ENCODE peak calls at places on chromosomes 3 and 15, in four cellular contexts. X is K562, H is HepG2, M is GM12878. Q is an unnamed sample.

GRCh38 chr15:69542028-69542427 is 89.4 kb downstream of the RPLP1 start:
- DNase-seq in M (no peak), H (no peak), X (no peak), Q (no peak)

GRCh38 chr3:9695322-9695721 is 8.3 kb upstream of the CPNE9 start:
- DNase-seq in H (no peak), M (no peak), X (no peak), Q (no peak)

GRCh38 chr3:101824691-101825090 is 24.6 kb upstream of the NFKBIZ start:
- DNase-seq in M (no peak), X (no peak), H (no peak), Q (no peak)

GRCh38 chr15:71151061-71151460 is 35.8 kb downstream of the THSD4 start:
- DNase-seq in H (no peak), M (no peak), X (no peak), Q (no peak)

GRCh38 chr15:39084683-39085530 is 496.0 kb upstream of the THBS1 start:
- DNase-seq in H (peak; percentile 21), M (no peak), X (no peak), Q (no peak)

GRCh38 chr3:101229681-101230080 is 90.7 kb downstream of the IMPG2 start:
- DNase-seq in X (no peak), M (no peak), H (peak; percentile 8), Q (no peak)

GRCh38 chr3:151584603-151585002 is 123.7 kb upstream of the IGSF10 start:
- DNase-seq in X (no peak), M (peak; percentile 5), H (no peak), Q (no peak)

GRCh38 chr15:59232476-59232875 is 25.8 kb downstream of the LDHAL6B start:
- DNase-seq in M (no peak), H (no peak), X (no peak), Q (no peak)

GRCh38 chr3:169630852-169631251 is 32.7 kb downstream of the MECOM start:
- DNase-seq in M (no peak), X (no peak), H (no peak), Q (no peak)
- TF ChIP-seq CBFB in M (no peak), X (no peak), H (no peak), Q (no peak)

DNA sequence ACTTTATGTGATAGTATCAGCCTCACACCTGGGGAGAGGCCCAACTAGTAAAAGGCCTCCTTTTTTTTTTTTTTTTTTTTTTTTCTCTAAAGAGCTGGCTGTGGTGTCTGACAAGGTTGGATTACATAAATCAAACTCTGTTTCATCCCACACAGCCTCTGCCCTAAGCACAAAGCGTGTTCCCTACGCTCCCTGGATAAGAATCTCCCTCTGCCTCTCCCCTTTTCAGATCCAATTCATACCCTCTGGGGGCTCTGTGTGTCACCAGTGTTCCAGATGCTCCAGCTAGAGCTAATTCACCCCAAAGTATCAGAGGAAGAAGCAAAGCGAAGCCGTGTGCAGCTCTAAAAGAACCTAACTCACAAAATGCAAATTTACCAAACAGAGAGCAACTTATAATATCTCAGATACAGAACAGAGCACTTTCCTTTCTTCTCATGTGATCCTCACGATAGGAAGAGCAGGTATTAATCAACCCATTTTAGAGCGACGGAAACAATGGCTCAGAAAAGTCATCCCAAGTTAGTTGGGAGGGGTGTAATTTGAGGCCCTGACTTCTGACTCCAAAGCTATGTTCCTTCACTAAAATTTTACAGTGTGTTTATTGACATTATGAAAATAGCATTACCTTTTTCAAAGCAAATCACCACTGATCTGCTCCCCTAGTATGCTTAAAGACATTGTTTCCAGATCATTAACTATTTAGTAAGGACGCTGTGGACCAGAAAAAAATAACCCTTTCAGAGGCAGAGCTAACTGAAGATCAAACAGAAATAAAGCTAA is 12.4 kb downstream of the BMF start:
- DNase-seq in X (no peak), M (peak; percentile 68), H (no peak), Q (no peak)
- TF ChIP-seq CBFB in X (no peak), M (peak; percentile 16), H (no peak), Q (no peak)

DNA sequence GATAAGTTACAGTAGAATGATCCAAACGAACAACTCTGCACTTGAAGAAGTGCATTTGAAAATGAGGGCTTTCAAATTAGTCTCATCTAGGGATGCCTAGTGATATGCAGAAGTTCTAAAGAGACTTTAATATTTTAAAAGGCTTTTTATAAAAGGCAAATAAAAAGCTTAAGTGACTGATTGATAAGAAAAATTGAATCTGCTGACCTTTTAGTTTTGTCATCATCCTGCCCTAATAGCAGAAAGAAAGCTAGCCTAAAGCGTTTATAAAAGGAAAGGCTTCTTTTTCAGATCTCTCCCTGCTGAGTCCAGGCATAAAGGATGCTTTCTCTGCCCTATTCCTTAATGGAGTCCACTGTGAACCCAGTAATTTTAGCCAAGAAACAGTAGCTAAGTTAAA is 72.7 kb upstream of the ALDH1L1 start:
- DNase-seq in X (no peak), H (no peak), M (no peak), Q (no peak)
- TF ChIP-seq CBFB in X (no peak), H (no peak), M (no peak), Q (no peak)

DNA sequence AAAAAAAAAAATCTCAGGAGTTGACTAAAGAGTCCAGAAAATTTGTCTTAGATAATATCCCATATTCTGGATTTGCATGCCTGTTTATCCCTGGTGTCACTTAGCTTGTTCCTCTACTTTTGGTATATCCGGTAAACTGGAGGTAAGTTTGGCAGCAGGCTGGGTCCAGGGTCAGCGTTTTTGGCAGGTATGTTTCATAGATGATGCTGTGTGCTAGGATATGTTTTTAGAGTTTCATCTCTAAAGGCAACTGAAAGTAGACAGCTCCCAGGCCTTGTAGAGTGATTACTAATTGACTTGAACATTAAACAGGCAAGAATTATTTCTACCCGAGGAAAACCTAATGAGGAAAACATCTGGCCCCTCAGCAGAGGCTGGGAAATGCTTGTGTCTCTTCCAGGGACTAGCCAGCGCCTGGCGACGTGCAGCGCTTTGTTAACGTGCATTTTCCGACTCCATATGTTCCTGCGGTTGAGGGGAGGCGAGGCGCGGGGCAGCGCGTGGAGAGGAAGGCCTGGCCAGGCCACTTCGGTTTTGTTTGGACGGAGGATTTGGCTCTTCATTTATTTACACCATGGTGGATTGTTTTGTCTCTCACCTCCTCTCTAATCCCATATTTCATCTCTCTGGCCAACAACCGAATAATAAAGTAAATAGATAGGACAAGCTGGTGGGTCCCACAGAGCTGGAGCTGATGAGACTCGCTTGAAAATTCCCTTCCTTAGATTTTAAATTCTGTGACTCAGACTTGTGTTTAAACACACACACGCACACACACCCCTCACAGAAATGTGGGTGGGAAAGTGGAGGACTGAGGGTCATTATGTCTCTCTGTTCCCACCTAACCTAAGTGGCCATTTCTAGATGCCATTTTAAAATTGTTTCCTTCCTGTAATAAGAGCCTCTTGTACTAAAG is 65.3 kb downstream of the ASB7 start:
- DNase-seq in X (no peak), M (no peak), H (no peak), Q (no peak)
- TF ChIP-seq CBFB in X (no peak), M (no peak), H (no peak), Q (no peak)

DNA sequence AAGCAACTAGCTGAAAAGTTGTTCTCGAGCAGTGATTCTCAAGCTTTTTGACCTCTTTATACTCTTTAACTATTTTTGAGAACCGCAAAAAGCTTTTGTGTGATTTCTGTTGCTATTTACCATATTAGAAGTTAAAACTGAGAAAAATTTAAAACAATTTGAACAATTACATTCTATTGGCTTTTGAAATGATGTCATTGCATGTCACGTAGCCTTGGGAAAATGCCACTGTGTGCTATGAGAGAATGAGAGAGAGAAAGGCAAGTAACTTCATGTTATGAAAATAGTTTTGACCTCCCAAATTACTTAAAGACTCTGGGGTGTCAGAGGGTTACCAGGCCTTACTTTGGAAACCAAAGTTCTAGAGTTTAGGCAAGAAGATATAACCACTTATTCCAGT is 8.0 kb downstream of the USP13 start:
- DNase-seq in H (no peak), X (no peak), M (no peak), Q (no peak)
- TF ChIP-seq CBFB in H (no peak), X (no peak), M (no peak), Q (no peak)

DNA sequence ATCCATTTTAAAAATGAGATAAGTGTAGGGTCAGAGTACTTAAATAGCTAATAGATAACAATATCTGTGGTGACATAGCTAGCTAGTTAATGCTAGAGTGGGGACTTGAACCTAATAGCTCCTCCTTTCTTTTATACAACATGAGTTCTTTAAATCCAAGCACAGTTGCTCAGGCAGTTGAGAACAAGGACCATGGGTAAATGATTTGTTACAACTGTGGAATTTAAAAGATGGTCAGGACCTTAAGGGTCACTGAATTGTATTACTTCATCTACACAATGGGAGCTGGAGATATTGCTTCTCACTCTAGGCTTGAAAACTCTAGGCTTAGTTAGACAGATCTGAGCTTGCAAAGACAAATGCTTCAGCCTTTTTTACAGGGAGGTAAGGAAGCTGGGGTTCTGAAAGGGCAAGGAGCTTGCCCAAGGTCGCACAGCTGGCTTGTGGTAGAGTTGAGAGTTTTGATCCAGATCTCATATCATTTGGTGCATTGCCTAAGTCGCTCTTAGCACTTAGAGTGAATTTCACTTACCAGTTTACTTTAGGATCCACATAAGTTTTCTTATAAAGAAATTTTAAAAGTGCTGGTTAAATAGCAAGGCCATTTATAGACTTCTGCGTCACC is 90.2 kb downstream of the EDEM1 start:
- DNase-seq in X (no peak), H (no peak), M (no peak), Q (no peak)
- TF ChIP-seq CBFB in X (no peak), H (no peak), M (no peak), Q (no peak)

GRCh38 chr15:87608238-87609028 is 648.1 kb downstream of the NTRK3 start:
- DNase-seq in M (no peak), X (peak; percentile 41), H (no peak), Q (no peak)

GRCh38 chr15:87609909-87610308 is 646.6 kb downstream of the NTRK3 start:
- DNase-seq in M (no peak), H (no peak), X (no peak), Q (no peak)

GRCh38 chr15:87599616-87600015 is 656.9 kb downstream of the NTRK3 start:
- DNase-seq in H (no peak), M (no peak), X (no peak), Q (no peak)

GRCh38 chr15:87609474-87609873 is 647.1 kb downstream of the NTRK3 start:
- DNase-seq in X (peak; percentile 33), M (no peak), H (no peak), Q (no peak)

GRCh38 chr15:87604857-87605446 is 651.6 kb downstream of the NTRK3 start:
- DNase-seq in M (no peak), X (peak; percentile 38), H (no peak), Q (peak; percentile 32)
- TF ChIP-seq CBFB in M (no peak), X (no peak), H (no peak), Q (no peak)